ENCODE peak calls at places on chromosomes 11 and 22, in nine cellular contexts. G, H, W, Z, P, M, R, J and C are unnamed samples.

GRCh38 chr11:126432525-126432924 is 77.0 kb downstream of the ST3GAL4 start:
- DNase-seq in Z (no peak), P (no peak), J (no peak), M (no peak), H (no peak), G (no peak), W (no peak), R (no peak), C (no peak)

GRCh38 chr22:24588370-24588755 is 4.5 kb downstream of the LRRC75B start:
- DNase-seq in Z (no peak), R (no peak), M (peak), W (peak), J (no peak), G (no peak), P (no peak), H (no peak), C (no peak)

GRCh38 chr22:46499798-46500174 is 37.6 kb downstream of the CELSR1 start:
- DNase-seq in H (no peak), M (peak), P (no peak), Z (no peak), J (no peak), W (no peak), G (no peak), R (no peak), C (no peak)

GRCh38 chr11:96063053-96063452 is 139.1 kb upstream of the MTMR2 start:
- DNase-seq in H (no peak), W (no peak), R (no peak), P (no peak), G (no peak), M (no peak), Z (no peak), J (no peak), C (no peak)

GRCh38 chr11:71341596-71341995 is 89.2 kb upstream of the SHANK2 start:
- DNase-seq in M (no peak), G (no peak), W (no peak), P (no peak), J (no peak), H (no peak), Z (no peak), R (no peak), C (no peak)

GRCh38 chr11:18611196-18611595 is 11.6 kb downstream of the MISFA start:
- DNase-seq in W (no peak), P (no peak), Z (no peak), H (peak), J (no peak), G (no peak), R (no peak), M (no peak), C (peak)

GRCh38 chr11:44096360-44097188 is 1.1 kb downstream of the EXT2 start:
- DNase-seq in Z (peak), W (no peak), H (peak), J (no peak), G (no peak), P (no peak), M (no peak), R (no peak), C (peak)

GRCh38 chr11:42766191-42766590 is 545.6 kb upstream of the API5 start:
- DNase-seq in M (no peak), W (no peak), Z (no peak), R (no peak), G (no peak), H (no peak), J (no peak), P (no peak), C (no peak)

GRCh38 chr22:19016081-19016480 is 80.0 kb upstream of the PRODH start:
- DNase-seq in H (no peak), G (no peak), R (no peak), Z (no peak), M (no peak), P (no peak), W (no peak), J (no peak), C (no peak)

GRCh38 chr22:19852177-19852781 is 2.4 kb downstream of the GNB1L start:
- DNase-seq in J (no peak), W (no peak), H (no peak), Z (no peak), M (peak), R (no peak), P (no peak), G (no peak), C (no peak)

GRCh38 chr11:3021125-3021524 is 29.0 kb upstream of the NAP1L4 start:
- DNase-seq in R (no peak), Z (peak), H (peak), J (peak), G (no peak), P (peak), M (peak), W (peak), C (no peak)
- TF ChIP-seq CTCF in R (peak), Z (peak), H (peak), J (peak), G (peak), P (peak), M (peak), W (peak), C (peak)

GRCh38 chr11:82890002-82890341 is 10.3 kb downstream of the PRCP start:
- DNase-seq in H (no peak), G (no peak), R (no peak), Z (no peak), J (no peak), P (no peak), W (no peak), M (no peak), C (no peak)
- H3K4me3 ChIP-seq in H (no peak), G (no peak), R (no peak), Z (no peak), J (no peak), P (no peak), W (no peak), M (no peak), C (no peak)

DNA sequence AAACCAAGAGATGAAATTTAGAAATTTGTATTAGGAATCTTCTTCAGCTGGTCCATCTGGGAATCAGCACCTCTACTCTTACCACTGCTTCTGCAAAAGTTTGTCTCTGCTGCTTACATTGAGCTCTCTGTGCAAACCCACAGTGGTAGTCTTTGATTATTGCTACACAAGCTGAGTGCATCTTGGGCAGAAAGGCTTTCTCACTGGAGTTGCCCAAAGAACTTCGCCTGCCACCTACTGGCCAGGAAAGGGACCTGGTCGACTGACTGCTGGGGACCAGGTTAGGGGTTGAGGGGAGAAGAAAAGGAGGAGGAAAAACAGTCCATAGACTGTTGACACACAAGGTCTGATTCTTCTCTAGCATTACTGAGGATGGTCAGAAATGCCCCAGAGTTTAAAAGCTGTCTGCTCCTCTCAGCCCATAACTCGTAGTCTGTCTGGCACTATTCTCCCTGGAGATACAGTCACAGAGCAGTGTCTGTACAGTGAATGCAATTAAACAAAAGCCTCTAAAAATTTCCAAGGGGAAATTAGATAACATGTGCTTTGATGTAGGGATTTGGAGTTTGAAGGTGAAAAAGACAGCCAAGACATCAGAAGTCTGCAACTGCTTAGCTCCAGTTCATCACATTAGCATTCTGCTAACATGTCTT is 215.0 kb upstream of the CTSC start:
- DNase-seq in M (no peak), Z (peak), G (peak), J (peak), P (peak), R (no peak), W (peak), H (peak), C (peak)
- TF ChIP-seq CTCF in M (peak), Z (peak), G (peak), J (peak), P (peak), R (peak), W (no peak), H (peak), C (peak)

GRCh38 chr22:28108851-28109250 is 189.8 kb upstream of the PITPNB start:
- DNase-seq in M (no peak), G (no peak), P (no peak), Z (peak), H (no peak), J (no peak), R (no peak), W (no peak), C (no peak)

GRCh38 chr22:28115426-28115825 is 196.4 kb upstream of the PITPNB start:
- DNase-seq in H (no peak), R (no peak), J (no peak), G (no peak), W (no peak), Z (no peak), M (no peak), P (no peak), C (no peak)

GRCh38 chr22:28112130-28112529 is 193.1 kb upstream of the PITPNB start:
- DNase-seq in W (no peak), R (no peak), P (no peak), M (no peak), Z (no peak), H (no peak), J (no peak), G (no peak), C (no peak)

GRCh38 chr22:28112548-28113043 is 193.5 kb upstream of the PITPNB start:
- DNase-seq in R (no peak), W (peak), H (peak), P (peak), M (no peak), G (peak), J (no peak), Z (peak), C (peak)

DNA sequence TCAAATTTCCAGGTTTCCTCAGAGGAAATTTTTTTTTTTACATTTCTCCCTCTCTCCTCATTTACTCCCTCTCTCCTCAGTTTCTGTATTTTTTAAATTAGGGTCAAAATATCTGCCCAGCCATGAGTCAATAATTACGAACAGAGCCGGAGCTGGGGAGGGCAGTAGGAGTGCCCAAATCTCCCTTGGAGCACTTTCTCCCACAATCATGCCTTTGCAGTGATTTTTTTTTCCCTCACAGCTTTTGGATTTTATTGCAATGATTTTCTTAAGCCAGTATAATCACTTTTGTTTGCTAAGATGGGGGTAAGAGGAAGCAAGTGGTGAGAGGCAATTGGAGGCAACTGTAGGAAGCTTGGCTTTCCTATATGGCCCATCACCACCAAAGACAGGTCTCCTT is 192.4 kb upstream of the PITPNB start:
- DNase-seq in P (no peak), R (no peak), M (no peak), G (no peak), W (no peak), Z (peak), H (no peak), J (no peak), C (peak)
- H3K4me3 ChIP-seq in P (no peak), R (no peak), M (no peak), G (no peak), W (no peak), Z (no peak), H (no peak), J (no peak), C (no peak)

GRCh38 chr11:10913996-10914514 is 56.2 kb upstream of the ZBED5 start:
- DNase-seq in H (no peak), P (no peak), W (no peak), R (no peak), G (no peak), M (no peak), J (no peak), Z (no peak), C (no peak)
- TF ChIP-seq CTCF in H (no peak), P (no peak), W (no peak), R (no peak), G (no peak), M (no peak), J (no peak), Z (no peak), C (no peak)

DNA sequence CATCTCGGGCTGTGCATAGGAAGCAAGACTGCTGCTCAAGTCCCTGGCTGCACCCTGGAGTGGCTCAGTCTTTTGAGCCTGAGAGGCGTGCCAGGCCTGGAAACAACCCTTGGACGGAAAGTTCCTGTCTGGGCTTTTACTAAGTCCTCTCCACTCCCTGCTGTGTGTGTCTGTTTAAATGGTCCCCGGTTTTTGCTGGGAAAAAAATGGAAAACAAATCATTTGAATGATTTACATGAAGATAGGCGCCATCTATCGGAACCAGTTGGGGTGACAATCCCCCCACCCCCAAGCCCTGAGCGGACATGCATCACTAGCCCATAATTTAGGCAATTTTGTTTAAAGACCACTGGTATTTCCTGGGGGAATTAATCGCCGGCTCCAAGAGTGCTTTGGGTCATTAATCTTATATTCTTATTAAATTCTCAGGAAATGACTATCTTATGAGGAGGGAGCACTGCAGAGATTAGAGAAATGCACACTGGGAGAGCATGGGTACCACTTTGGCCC is 2.7 kb upstream of the GAB2 start:
- DNase-seq in Z (peak), M (peak), H (peak), G (peak), R (peak), P (peak), W (peak), J (peak), C (peak)
- H3K4me3 ChIP-seq in Z (peak), M (no peak), H (no peak), G (peak), R (no peak), P (no peak), W (no peak), J (no peak), C (no peak)

DNA sequence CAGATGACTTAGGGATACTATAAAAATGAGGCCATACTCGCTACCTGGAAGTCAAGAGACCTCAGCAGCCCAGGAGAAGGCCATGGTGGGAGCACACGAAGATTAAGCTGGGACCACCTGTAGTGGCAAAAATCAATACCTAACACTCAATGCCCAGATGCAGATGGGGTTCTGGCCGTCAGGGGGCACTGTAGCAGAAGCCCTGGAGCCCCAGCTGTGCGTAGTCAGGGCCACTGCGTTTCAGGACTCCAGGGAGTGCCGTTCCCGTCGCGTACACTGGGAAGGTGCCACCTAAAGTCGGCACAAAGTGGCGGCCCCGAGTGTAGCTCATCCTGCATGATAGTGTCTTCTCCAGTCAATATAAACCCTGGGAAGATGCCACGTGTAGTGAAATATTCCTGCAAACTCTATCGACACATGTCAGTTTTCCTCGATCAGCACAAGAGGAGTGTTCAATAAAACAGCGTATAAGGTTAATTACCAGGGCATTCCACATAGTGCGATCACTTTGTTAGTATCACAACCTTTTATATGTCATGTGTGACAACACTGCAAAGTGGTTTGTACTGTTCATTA is 123.7 kb upstream of the NTM start:
- DNase-seq in Z (peak), W (peak), J (no peak), G (no peak), H (no peak), R (no peak), M (no peak), P (peak), C (no peak)
- TF ChIP-seq CTCF in Z (peak), W (peak), J (no peak), G (peak), H (peak), R (peak), M (peak), P (peak), C (peak)

GRCh38 chr22:17266261-17266971 is 47.2 kb upstream of the ADA2 start:
- DNase-seq in Z (no peak), W (no peak), R (no peak), M (peak), J (no peak), P (peak), G (no peak), H (no peak), C (no peak)
- H3K4me3 ChIP-seq in Z (no peak), W (no peak), R (no peak), M (no peak), J (no peak), P (no peak), G (no peak), H (no peak), C (no peak)